ENCODE peak calls at places on chromosomes 5 and 9, in five cellular contexts. N is GM03348; T is activated CD4-positive, CD25-positive, alpha-beta regulatory T cell; D is amniotic epithelial cell; C is GM20000. Y is an unnamed sample.

GRCh38 chr5:150487199-150488061 is 20.5 kb upstream of the NDST1 start:
- DNase-seq in N (no peak), D (peak; percentile 47), C (peak; percentile 60), T (no peak), Y (peak; percentile 56)

GRCh38 chr5:33153891-33154290 is 286.9 kb upstream of the TARS1 start:
- DNase-seq in D (no peak), N (no peak), T (no peak), C (no peak), Y (no peak)

GRCh38 chr5:163193886-163194285 is 243.5 kb upstream of the CCNG1 start:
- DNase-seq in C (no peak), N (no peak), T (no peak), D (no peak), Y (no peak)

GRCh38 chr5:14745753-14746152 is 81.2 kb downstream of the OTULIN start:
- DNase-seq in C (no peak), T (no peak), D (no peak), N (no peak), Y (peak; percentile 32)

GRCh38 chr5:171579849-171580505 is 160.5 kb downstream of the FGF18 start:
- DNase-seq in N (no peak), C (no peak), T (no peak), D (peak; percentile 12), Y (no peak)

GRCh38 chr5:143401846-143402463 is 1.5 kb downstream of the NR3C1 start:
- DNase-seq in N (no peak), T (no peak), C (peak; percentile 34), D (no peak), Y (peak; percentile 68)

GRCh38 chr5:55308254-55308836 is 556 bp downstream of the MTREX start:
- DNase-seq in N (peak; percentile 25), C (peak; percentile 20), T (no peak), D (peak; percentile 28), Y (peak; percentile 45)

GRCh38 chr5:6739603-6740002 is 26.4 kb downstream of the TENT4A start:
- DNase-seq in T (no peak), C (no peak), N (no peak), D (no peak), Y (no peak)

GRCh38 chr9:116232425-116233159 is 79.0 kb downstream of the PAPPA start:
- DNase-seq in C (no peak), D (peak; percentile 42), T (no peak), N (peak; percentile 21), Y (no peak)

GRCh38 chr5:75012748-75013147 is 39.6 kb downstream of the GCNT4 start:
- DNase-seq in N (no peak), D (no peak), C (no peak), T (no peak), Y (no peak)